ENCODE peak calls at places on chromosome 22, in four cellular contexts. I is fibroblast of lung, N is dorsolateral prefrontal cortex, W is brain microvascular endothelial cell. M is an unnamed sample.

GRCh38 chr22:19220867-19221266 is 42.3 kb upstream of the SLC25A1 start:
- DNase-seq in I (no peak), N (no peak), W (no peak), M (no peak)

GRCh38 chr22:23609983-23610781 is 21.9 kb downstream of the DRICH1 start:
- DNase-seq in I (no peak), N (no peak), W (no peak), M (no peak)

GRCh38 chr22:16777284-16777924 is 47.8 kb downstream of the XKR3 start:
- DNase-seq in I (no peak), N (no peak), W (no peak), M (no peak)

GRCh38 chr22:37309221-37310074 is 27.1 kb downstream of the CYTH4 start:
- DNase-seq in I (no peak), N (no peak), W (no peak), M (no peak)

GRCh38 chr22:29145321-29146072 is 60.2 kb upstream of the EMID1 start:
- DNase-seq in I (no peak), N (no peak), W (no peak), M (no peak)

GRCh38 chr22:19368876-19369275 is 62.7 kb downstream of the HIRA start:
- DNase-seq in I (no peak), N (no peak), W (no peak), M (no peak)

GRCh38 chr22:39663751-39664150 is 93.2 kb downstream of the CACNA1I start:
- DNase-seq in I (no peak), N (no peak), W (no peak), M (no peak)

GRCh38 chr22:19011075-19011474 is 75.0 kb upstream of the PRODH start:
- DNase-seq in I (no peak), N (no peak), W (no peak), M (no peak)

GRCh38 chr22:20834725-20835124 is 23.9 kb downstream of the PI4KA start:
- DNase-seq in I (no peak), N (no peak), W (no peak), M (no peak)

GRCh38 chr22:29820941-29821789 is 16.9 kb downstream of the ASCC2 start:
- DNase-seq in I (peak), N (peak), W (peak), M (peak)

DNA sequence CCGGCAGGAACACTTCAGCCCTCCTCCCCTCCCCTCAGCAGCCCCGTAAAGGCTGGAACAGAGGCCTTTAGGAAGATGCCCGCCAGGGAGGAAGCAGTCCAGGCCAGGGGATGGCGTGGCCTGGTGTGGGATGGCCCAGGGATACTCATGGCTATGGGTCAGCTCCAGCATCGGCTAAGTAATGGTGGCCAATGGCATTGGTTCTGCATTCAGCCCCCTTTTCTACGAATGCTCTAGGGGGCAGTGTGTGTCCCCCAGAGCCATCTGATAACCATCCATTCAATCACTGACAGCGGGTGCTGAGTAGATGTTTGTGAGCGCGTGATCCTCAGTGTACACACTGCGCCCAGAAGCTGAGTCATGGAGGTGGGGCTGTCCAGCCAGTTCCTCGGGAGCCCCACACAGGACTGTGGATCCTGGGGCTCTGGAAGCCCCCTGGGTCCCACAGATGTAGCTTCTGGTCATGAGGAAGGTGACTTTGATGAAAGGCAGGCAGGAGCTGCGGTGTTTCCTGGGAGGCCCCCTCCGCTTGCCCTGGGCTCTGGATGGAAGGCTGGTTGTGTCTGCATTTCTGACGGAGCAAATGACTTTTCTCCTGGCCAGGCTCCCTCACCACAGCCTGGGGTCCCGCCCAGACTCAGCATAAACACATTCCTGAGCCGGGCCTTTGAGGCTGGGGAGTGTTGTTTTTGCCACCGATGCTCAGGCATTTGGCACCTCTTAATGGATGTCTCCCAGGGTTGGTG is 46.5 kb downstream of the FBLN1 start:
- DNase-seq in I (peak), N (no peak), W (peak), M (peak)
- TF ChIP-seq CTCF in I (peak), N (no peak), W (peak), M (peak)

GRCh38 chr22:49142891-49143290 is 684.8 kb downstream of the BRD1 start:
- DNase-seq in I (no peak), N (no peak), W (no peak), M (no peak)

GRCh38 chr22:49139492-49140151 is 688.1 kb downstream of the BRD1 start:
- DNase-seq in I (no peak), N (no peak), W (no peak), M (no peak)

GRCh38 chr22:49142281-49142680 is 685.4 kb downstream of the BRD1 start:
- DNase-seq in I (no peak), N (no peak), W (no peak), M (no peak)

GRCh38 chr22:49141761-49142160 is 685.9 kb downstream of the BRD1 start:
- DNase-seq in I (no peak), N (no peak), W (no peak), M (no peak)

GRCh38 chr22:49140921-49141680 is 686.6 kb downstream of the BRD1 start:
- DNase-seq in I (no peak), N (no peak), W (no peak), M (no peak)
- TF ChIP-seq CTCF in I (no peak), N (no peak), W (no peak), M (no peak)

GRCh38 chr22:22030493-22031182 is 48.1 kb upstream of the TOP3B start:
- DNase-seq in I (no peak), N (no peak), W (no peak), M (no peak)
- TF ChIP-seq CTCF in I (peak), N (no peak), W (peak), M (peak)

GRCh38 chr22:38572065-38572464 is 2.1 kb upstream of the DMC1 start:
- DNase-seq in I (peak), N (peak), W (peak), M (peak)
- TF ChIP-seq CTCF in I (peak), N (peak), W (peak), M (peak)

DNA sequence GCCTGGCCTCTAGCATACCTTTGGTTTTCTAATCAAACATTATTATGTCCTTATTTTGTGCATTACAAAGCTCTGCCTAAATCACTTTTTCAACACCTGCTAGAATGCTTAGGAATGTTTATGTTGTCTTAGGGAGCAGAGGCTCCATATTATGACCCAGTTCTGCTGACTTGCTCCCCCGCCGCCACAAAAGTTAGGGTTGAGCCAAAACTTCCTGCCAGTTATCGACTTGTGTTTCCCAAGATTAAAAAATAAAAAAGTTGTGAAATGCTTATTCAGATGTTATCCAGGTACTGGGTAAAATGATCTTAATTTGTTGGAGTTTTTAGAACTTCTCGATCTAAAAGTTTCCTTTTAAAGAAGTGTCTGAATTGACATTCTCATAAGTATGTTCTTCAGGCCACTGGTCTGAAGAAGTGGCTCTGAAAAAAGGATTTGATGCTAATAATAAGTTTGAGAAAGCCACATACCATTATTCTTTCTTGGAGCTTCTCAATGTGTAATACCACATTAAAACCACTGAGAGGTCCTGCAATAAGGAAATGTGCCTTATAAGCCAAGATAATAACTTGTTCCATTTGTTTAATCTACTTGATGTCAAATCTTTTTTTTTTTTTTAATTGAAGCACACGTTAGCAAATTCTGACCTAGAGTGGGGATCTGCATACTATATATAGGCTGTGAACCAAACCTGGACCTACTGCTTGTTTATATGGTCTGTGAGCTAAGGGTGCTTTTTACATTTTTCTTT is 2.2 kb downstream of the RNF185 start:
- DNase-seq in I (peak), N (no peak), W (no peak), M (no peak)
- TF ChIP-seq CTCF in I (no peak), N (no peak), W (no peak), M (peak)

GRCh38 chr22:43946391-43946680 is 8.9 kb upstream of the SAMM50 start:
- DNase-seq in I (no peak), N (no peak), W (no peak), M (no peak)
- TF ChIP-seq CTCF in I (no peak), N (no peak), W (peak), M (no peak)

GRCh38 chr22:50342651-50343540 is at the start of gene PPP6R2:
- DNase-seq in I (peak), N (peak), W (peak), M (peak)
- TF ChIP-seq CTCF in I (no peak), N (peak), W (no peak), M (no peak)

GRCh38 chr22:25898707-25899365 is 156.8 kb downstream of the MYO18B start:
- DNase-seq in I (no peak), N (no peak), W (no peak), M (no peak)
- TF ChIP-seq CTCF in I (no peak), N (no peak), W (no peak), M (no peak)

GRCh38 chr22:42269407-42270177 is 861 bp downstream of the TCF20 start:
- DNase-seq in I (no peak), N (no peak), W (no peak), M (no peak)
- TF ChIP-seq CTCF in I (no peak), N (no peak), W (no peak), M (no peak)

GRCh38 chr22:43477151-43477725 is 65.4 kb downstream of the MPPED1 start:
- DNase-seq in I (no peak), N (no peak), W (no peak), M (no peak)

GRCh38 chr22:43475549-43476076 is 63.8 kb downstream of the MPPED1 start:
- DNase-seq in I (no peak), N (no peak), W (no peak), M (no peak)

GRCh38 chr22:43476751-43477150 is 64.9 kb downstream of the MPPED1 start:
- DNase-seq in I (no peak), N (no peak), W (no peak), M (no peak)

GRCh38 chr22:43477966-43478365 is 66.2 kb downstream of the MPPED1 start:
- DNase-seq in I (no peak), N (no peak), W (no peak), M (no peak)

GRCh38 chr22:43476341-43476740 is 64.5 kb downstream of the MPPED1 start:
- DNase-seq in I (no peak), N (no peak), W (no peak), M (no peak)
- TF ChIP-seq CTCF in I (no peak), N (no peak), W (no peak), M (no peak)